ENCODE peak calls at places on chromosomes 16 and 17, in seven cellular contexts. C is iris pigment epithelial cell; H is AG08395; Y is AG04450; S is HepG2; D is LoVo; Q is stimulated activated CD4-positive, alpha-beta T cell treated with anti-CD3 and anti-CD28 coated beads, Interleukin-1b, Interleukin-23, amount 100 ng/mL, for 1 hour. J is an unnamed sample.

GRCh38 chr17:17078832-17079231 is 36.6 kb downstream of the MPRIP start:
- DNase-seq in C (no peak), H (no peak), Y (no peak), S (no peak), D (no peak), Q (no peak), J (no peak)

GRCh38 chr17:66647391-66647983 is 187.4 kb upstream of the CACNG5 start:
- DNase-seq in C (no peak), H (no peak), Y (no peak), S (no peak), D (no peak), Q (no peak), J (no peak)

GRCh38 chr17:79799538-79800324 is 2.9 kb upstream of the CBX8 start:
- DNase-seq in C (no peak), H (no peak), Y (no peak), S (no peak), D (no peak), Q (no peak), J (no peak)

GRCh38 chr17:76095943-76096342 is 7.6 kb downstream of the EXOC7 start:
- DNase-seq in C (no peak), H (no peak), Y (no peak), S (no peak), D (no peak), Q (no peak), J (peak)

GRCh38 chr17:22217135-22217534 is 524.8 kb downstream of the KCNJ18 start:
- DNase-seq in C (no peak), H (no peak), Y (no peak), S (no peak), D (no peak), Q (no peak), J (no peak)

GRCh38 chr17:6374761-6375312 is 60.1 kb downstream of the AIPL1 start:
- DNase-seq in C (peak), H (peak), Y (no peak), S (no peak), D (no peak), Q (no peak), J (no peak)

GRCh38 chr16:72111653-72112451 is 18.2 kb downstream of the DHX38 start:
- DNase-seq in C (no peak), H (no peak), Y (no peak), S (no peak), D (no peak), Q (no peak), J (no peak)

GRCh38 chr17:50514936-50515702 is 6.9 kb downstream of the MYCBPAP start:
- DNase-seq in C (peak), H (peak), Y (no peak), S (peak), D (no peak), Q (no peak), J (no peak)

GRCh38 chr17:80089762-80090161 is 11.6 kb upstream of the GAA start:
- DNase-seq in C (no peak), H (no peak), Y (no peak), S (no peak), D (no peak), Q (no peak), J (no peak)